ENCODE peak calls at places on chromosomes 13 and 19, in six cellular contexts. P, U, Q, S, O and M are unnamed samples.
A peak's percentile ranks its signal among the peaks of the same experiment; 100 is the strongest.

GRCh38 chr13:110648155-110648819 is 32.9 kb downstream of the NAXD start:
- DNase-seq in P (no peak), U (no peak), Q (no peak), S (peak; percentile 19), O (no peak), M (no peak)

GRCh38 chr13:114035186-114035582 is 61.3 kb upstream of the C13orf46 start:
- DNase-seq in P (no peak), U (no peak), Q (no peak), S (no peak), O (no peak), M (no peak)

GRCh38 chr19:36833430-36833829 is 4.8 kb downstream of the ZNF790 start:
- DNase-seq in P (no peak), U (no peak), Q (no peak), S (no peak), O (no peak), M (no peak)

GRCh38 chr13:44191103-44191502 is 182.5 kb upstream of the SERP2 start:
- DNase-seq in P (no peak), U (no peak), Q (no peak), S (no peak), O (no peak), M (no peak)

GRCh38 chr13:34522818-34523217 is 419.3 kb upstream of the NBEA start:
- DNase-seq in P (no peak), U (no peak), Q (no peak), S (no peak), O (no peak), M (no peak)

GRCh38 chr13:19159761-19160420 is 21.7 kb downstream of the TUBA3C start:
- DNase-seq in P (no peak), U (no peak), Q (no peak), S (no peak), O (no peak), M (no peak)

GRCh38 chr13:30576528-30576927 is 41.2 kb upstream of the USPL1 start:
- DNase-seq in P (no peak), U (no peak), Q (no peak), S (peak; percentile 47), O (no peak), M (peak; percentile 57)

GRCh38 chr13:95485518-95486144 is 66.9 kb upstream of the CLDN10 start:
- DNase-seq in P (peak; percentile 96), U (no peak), Q (no peak), S (peak; percentile 42), O (no peak), M (no peak)

GRCh38 chr19:17929056-17929455 is 3.8 kb upstream of the CCDC124 start:
- DNase-seq in P (no peak), U (no peak), Q (no peak), S (no peak), O (peak; percentile 65), M (no peak)

GRCh38 chr13:75666646-75667351 is 30.7 kb downstream of the LMO7 start:
- DNase-seq in P (no peak), U (no peak), Q (no peak), S (no peak), O (no peak), M (no peak)

GRCh38 chr19:47539747-47540311 is 25.0 kb upstream of the NAPA start:
- DNase-seq in P (no peak), U (no peak), Q (no peak), S (no peak), O (no peak), M (no peak)

GRCh38 chr13:65656740-65657329 is 1573.3 kb downstream of the PCDH9 start:
- DNase-seq in P (peak; percentile 30), U (no peak), Q (peak; percentile 0), S (no peak), O (no peak), M (peak; percentile 12)

GRCh38 chr13:77386880-77387606 is 60.1 kb upstream of the MYCBP2 start:
- DNase-seq in P (no peak), U (no peak), Q (no peak), S (no peak), O (no peak), M (peak; percentile 97)

GRCh38 chr19:10001899-10002298 is 8.4 kb downstream of the COL5A3 start:
- DNase-seq in P (no peak), U (no peak), Q (no peak), S (peak; percentile 49), O (no peak), M (peak; percentile 45)

GRCh38 chr13:28744656-28745055 is 25.9 kb upstream of the SLC46A3 start:
- DNase-seq in P (no peak), U (no peak), Q (no peak), S (no peak), O (no peak), M (no peak)

GRCh38 chr13:33334831-33335230 is 49.3 kb upstream of the STARD13 start:
- DNase-seq in P (no peak), U (no peak), Q (no peak), S (no peak), O (no peak), M (no peak)

GRCh38 chr19:39152066-39152465 is 26.5 kb downstream of the PAK4 start:
- DNase-seq in P (no peak), U (no peak), Q (no peak), S (no peak), O (no peak), M (no peak)

GRCh38 chr19:20863176-20863575 is 59.9 kb upstream of the ZNF85 start:
- DNase-seq in P (no peak), U (no peak), Q (no peak), S (no peak), O (no peak), M (no peak)

GRCh38 chr13:21620858-21621257 is 16.9 kb upstream of the MICU2 start:
- DNase-seq in P (no peak), U (no peak), Q (no peak), S (no peak), O (no peak), M (no peak)

GRCh38 chr13:21619633-21620220 is 15.8 kb upstream of the MICU2 start:
- DNase-seq in P (no peak), U (no peak), Q (no peak), S (no peak), O (no peak), M (no peak)

GRCh38 chr13:21625366-21625765 is 21.4 kb upstream of the MICU2 start:
- DNase-seq in P (peak; percentile 11), U (peak; percentile 59), Q (peak; percentile 28), S (peak; percentile 28), O (no peak), M (peak; percentile 69)
- TF ChIP-seq CTCF in P (no peak), U (peak; percentile 68), Q (peak; percentile 67), S (peak; percentile 32), O (peak; percentile 66), M (peak; percentile 53)

GRCh38 chr19:506404-507285 is 652 bp upstream of the TPGS1 start:
- DNase-seq in P (peak; percentile 100), U (peak; percentile 99), Q (peak; percentile 95), S (peak; percentile 99), O (peak; percentile 97), M (peak; percentile 91)

GRCh38 chr19:504634-505033 is 2.7 kb upstream of the TPGS1 start:
- DNase-seq in P (no peak), U (no peak), Q (no peak), S (no peak), O (no peak), M (no peak)

GRCh38 chr19:508204-509150 is 1.2 kb downstream of the TPGS1 start:
- DNase-seq in P (no peak), U (no peak), Q (no peak), S (no peak), O (no peak), M (no peak)

GRCh38 chr19:510606-511100 is 3.4 kb downstream of the TPGS1 start:
- DNase-seq in P (peak; percentile 88), U (peak; percentile 80), Q (peak; percentile 54), S (peak; percentile 92), O (peak; percentile 57), M (peak; percentile 91)

DNA sequence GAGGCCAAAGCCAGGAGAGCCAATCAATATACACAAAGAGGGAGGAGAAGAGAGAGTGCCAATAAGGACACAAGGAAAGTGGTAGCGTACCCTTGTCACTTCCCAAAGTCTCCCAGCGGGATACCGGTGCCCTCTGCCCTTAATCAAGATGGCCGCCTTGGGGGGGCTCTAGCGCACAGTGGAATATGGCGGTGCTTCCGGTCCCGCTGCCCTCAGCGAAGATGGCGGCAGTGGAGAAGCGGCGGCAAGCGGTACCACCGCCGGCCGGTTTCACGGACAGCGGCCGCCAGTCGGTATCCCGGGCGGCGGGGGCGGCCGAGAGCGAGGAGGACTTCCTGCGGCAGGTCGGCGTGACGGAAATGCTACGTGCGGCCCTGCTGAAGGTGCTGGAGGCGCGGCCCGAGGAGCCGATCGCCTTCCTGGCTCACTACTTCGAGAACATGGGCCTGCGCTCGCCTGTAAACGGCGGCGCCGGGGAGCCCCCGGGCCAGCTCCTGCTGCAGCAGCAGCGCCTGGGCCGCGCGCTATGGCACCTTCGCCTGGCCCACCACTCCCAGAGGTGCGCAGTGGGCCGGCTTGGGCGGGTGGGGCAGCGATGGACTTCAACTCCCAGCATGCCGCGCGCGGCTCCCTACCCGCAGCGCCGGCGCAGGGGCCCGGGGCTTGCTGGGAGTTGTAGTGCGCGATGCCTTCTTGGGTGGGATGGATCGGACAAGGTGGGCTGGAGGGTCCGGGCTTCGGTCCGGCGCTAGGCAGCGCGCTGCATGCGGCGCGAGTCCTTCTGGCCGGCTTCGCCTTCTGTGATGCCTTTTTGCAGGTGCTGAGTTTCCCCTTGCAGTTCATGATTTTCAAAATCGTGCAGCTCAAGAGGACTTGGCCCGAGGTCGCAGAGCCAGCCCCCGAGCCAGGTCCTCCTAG is at the start of gene TPGS1:
- DNase-seq in P (no peak), U (peak; percentile 40), Q (no peak), S (peak; percentile 88), O (no peak), M (peak; percentile 96)
- TF ChIP-seq POLR2A in P (peak; percentile 79), U (peak; percentile 23), Q (peak; percentile 55), S (peak; percentile 89), O (peak; percentile 87), M (no peak)

GRCh38 chr19:11581740-11582139 is 4.3 kb upstream of the ACP5 start:
- DNase-seq in P (no peak), U (no peak), Q (no peak), S (peak; percentile 81), O (peak; percentile 96), M (peak; percentile 84)
- TF ChIP-seq MAX in P (no peak), U (no peak), Q (no peak), S (no peak), O (no peak), M (no peak)

GRCh38 chr13:40189426-40189825 is 477.0 kb downstream of the FOXO1 start:
- DNase-seq in P (no peak), U (no peak), Q (no peak), S (no peak), O (no peak), M (no peak)

GRCh38 chr13:40189885-40190655 is 476.4 kb downstream of the FOXO1 start:
- DNase-seq in P (peak; percentile 4), U (no peak), Q (no peak), S (no peak), O (no peak), M (no peak)

GRCh38 chr13:40192516-40193257 is 473.8 kb downstream of the FOXO1 start:
- DNase-seq in P (no peak), U (no peak), Q (no peak), S (no peak), O (no peak), M (no peak)

GRCh38 chr13:40191186-40191980 is 475.1 kb downstream of the FOXO1 start:
- DNase-seq in P (no peak), U (no peak), Q (no peak), S (no peak), O (no peak), M (no peak)

DNA sequence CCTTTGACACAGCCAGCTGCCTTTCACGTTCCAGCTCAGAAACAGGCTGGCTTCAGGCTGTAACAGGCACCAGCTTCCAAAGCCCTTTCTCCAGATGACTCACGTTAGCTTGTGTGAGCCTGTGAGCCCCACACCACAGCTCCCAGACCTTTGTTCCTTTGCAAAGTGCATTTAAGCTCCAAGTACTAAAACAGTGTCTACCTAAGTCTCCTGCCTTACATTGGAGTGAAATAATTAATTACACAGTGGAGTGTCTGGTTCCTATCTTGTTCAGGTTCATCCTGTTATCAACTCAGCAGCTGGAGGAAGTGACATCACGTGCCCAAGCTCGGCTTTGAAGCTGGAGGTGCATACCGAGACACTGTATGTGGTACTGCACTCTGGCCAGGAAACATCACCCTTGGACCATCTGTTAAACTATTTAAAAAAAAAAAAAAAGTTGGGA is 475.8 kb downstream of the FOXO1 start:
- DNase-seq in P (peak; percentile 89), U (no peak), Q (no peak), S (no peak), O (no peak), M (peak; percentile 19)
- TF ChIP-seq CTCF in P (no peak), U (no peak), Q (no peak), S (no peak), O (no peak), M (no peak)